ENCODE peak calls at places on chromosomes 7 and 10, in five cellular contexts. R is GM23338, V is esophagus squamous epithelium, I is fibroblast of lung, Z is astrocyte of the spinal cord. M is an unnamed sample.

GRCh38 chr7:1942704-1943294 is 272.7 kb downstream of the ELFN1 start:
- DNase-seq in R (no peak), V (no peak), I (no peak), Z (no peak), M (no peak)

GRCh38 chr10:118033905-118034304 is 12.8 kb downstream of the RAB11FIP2 start:
- DNase-seq in R (no peak), V (no peak), I (peak), Z (no peak), M (no peak)

GRCh38 chr10:99172130-99172738 is 63.4 kb downstream of the HPSE2 start:
- DNase-seq in R (peak), V (no peak), I (peak), Z (peak), M (peak)

GRCh38 chr7:158266426-158266816 is 321.2 kb downstream of the PTPRN2 start:
- DNase-seq in R (no peak), V (no peak), I (no peak), Z (no peak), M (no peak)

GRCh38 chr7:82428186-82428961 is 15.2 kb downstream of the CACNA2D1 start:
- DNase-seq in R (no peak), V (no peak), I (peak), Z (peak), M (peak)

GRCh38 chr10:122561212-122561611 is 658 bp downstream of the DMBT1 start:
- DNase-seq in R (no peak), V (no peak), I (no peak), Z (no peak), M (no peak)

GRCh38 chr10:12782537-12782936 is 219.0 kb downstream of the CCDC3 start:
- DNase-seq in R (peak), V (no peak), I (peak), Z (no peak), M (no peak)

GRCh38 chr10:77421576-77421975 is 216.0 kb downstream of the KCNMA1 start:
- DNase-seq in R (no peak), V (no peak), I (no peak), Z (no peak), M (no peak)

GRCh38 chr7:100942038-100942774 is 7.1 kb upstream of the MUC3A start:
- DNase-seq in R (no peak), V (no peak), I (peak), Z (no peak), M (no peak)

GRCh38 chr10:126242352-126243260 is 145.7 kb downstream of the ADAM12 start:
- DNase-seq in R (no peak), V (no peak), I (peak), Z (peak), M (no peak)

GRCh38 chr7:6691609-6692106 is 15.1 kb downstream of the ZNF12 start:
- DNase-seq in R (peak), V (no peak), I (peak), Z (peak), M (no peak)

GRCh38 chr7:65239707-65240352 is 133.8 kb upstream of the ZNF92 start:
- DNase-seq in R (peak), V (no peak), I (peak), Z (peak), M (no peak)

GRCh38 chr10:131694168-131694962 is 206.4 kb upstream of the PPP2R2D start:
- DNase-seq in R (no peak), V (no peak), I (no peak), Z (no peak), M (no peak)

DNA sequence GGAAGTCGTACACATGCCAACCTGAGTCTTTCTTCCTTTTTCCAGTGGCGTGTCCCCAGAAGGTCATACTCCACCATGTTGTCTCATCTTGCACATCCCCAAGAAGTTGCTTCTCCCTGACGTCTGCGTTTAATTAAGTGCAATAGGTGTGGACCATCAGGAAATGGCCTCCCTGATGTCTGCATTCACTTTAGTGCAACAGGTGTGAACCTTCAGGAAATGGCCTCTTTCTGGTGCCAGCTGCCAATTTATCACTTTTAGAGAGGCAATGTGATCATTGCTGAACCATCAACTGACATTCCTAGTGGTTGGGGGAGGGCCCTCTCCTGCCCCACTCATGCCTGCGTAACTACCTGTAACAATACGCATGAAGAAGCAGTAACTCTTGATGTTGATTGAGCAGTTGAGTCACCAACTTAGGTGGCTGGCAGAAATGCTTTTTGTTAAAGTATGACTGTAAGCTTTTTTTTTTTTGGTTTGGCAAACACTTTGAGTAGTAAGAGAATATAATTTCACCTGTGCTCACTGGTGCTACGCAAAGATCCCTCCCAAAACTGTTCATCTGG is 25.8 kb downstream of the SCIN start:
- DNase-seq in R (no peak), V (no peak), I (no peak), Z (no peak), M (no peak)
- TF ChIP-seq CTCF in R (no peak), V (no peak), I (no peak), Z (no peak), M (no peak)

GRCh38 chr10:59649606-59650346 is 59.9 kb downstream of the SLC16A9 start:
- DNase-seq in R (no peak), V (no peak), I (no peak), Z (no peak), M (no peak)

GRCh38 chr10:59651902-59652301 is 57.7 kb downstream of the SLC16A9 start:
- DNase-seq in R (no peak), V (no peak), I (no peak), Z (no peak), M (no peak)

GRCh38 chr10:59654007-59654406 is 55.6 kb downstream of the SLC16A9 start:
- DNase-seq in R (no peak), V (no peak), I (no peak), Z (no peak), M (peak)

GRCh38 chr10:59644841-59645240 is 64.8 kb downstream of the SLC16A9 start:
- DNase-seq in R (no peak), V (no peak), I (no peak), Z (no peak), M (no peak)

GRCh38 chr10:59648711-59649201 is 60.9 kb downstream of the SLC16A9 start:
- DNase-seq in R (peak), V (no peak), I (no peak), Z (peak), M (peak)
- H3K4me3 ChIP-seq in R (no peak), V (no peak), I (no peak), Z (no peak), M (no peak)

DNA sequence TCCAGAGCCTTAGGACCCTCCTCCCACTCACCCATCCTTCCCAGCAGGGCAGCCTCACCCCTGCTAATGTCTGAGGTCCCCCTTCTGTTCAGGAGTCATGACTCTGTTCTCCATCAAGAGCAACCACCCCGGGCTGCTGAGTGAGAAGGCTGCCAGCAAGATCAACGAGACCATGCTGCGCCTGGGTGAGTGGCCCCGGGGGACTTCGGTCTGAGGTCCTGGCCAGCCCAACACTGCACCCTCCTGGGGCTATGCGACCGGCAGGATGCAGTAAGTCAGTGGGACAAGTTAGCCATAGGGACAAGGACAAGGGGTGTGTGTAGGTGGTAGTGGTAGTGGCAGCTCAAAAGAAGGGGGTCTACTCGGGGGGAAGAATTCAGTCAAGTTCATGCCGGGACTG is 16.2 kb upstream of the AHCYL2 start:
- DNase-seq in R (no peak), V (no peak), I (no peak), Z (no peak), M (no peak)
- TF ChIP-seq CTCF in R (no peak), V (no peak), I (no peak), Z (no peak), M (no peak)

GRCh38 chr10:14667270-14667669 is 107.4 kb downstream of the FAM107B start:
- DNase-seq in R (no peak), V (no peak), I (no peak), Z (no peak), M (no peak)
- H3K4me3 ChIP-seq in R (no peak), V (no peak), I (no peak), Z (no peak), M (no peak)

DNA sequence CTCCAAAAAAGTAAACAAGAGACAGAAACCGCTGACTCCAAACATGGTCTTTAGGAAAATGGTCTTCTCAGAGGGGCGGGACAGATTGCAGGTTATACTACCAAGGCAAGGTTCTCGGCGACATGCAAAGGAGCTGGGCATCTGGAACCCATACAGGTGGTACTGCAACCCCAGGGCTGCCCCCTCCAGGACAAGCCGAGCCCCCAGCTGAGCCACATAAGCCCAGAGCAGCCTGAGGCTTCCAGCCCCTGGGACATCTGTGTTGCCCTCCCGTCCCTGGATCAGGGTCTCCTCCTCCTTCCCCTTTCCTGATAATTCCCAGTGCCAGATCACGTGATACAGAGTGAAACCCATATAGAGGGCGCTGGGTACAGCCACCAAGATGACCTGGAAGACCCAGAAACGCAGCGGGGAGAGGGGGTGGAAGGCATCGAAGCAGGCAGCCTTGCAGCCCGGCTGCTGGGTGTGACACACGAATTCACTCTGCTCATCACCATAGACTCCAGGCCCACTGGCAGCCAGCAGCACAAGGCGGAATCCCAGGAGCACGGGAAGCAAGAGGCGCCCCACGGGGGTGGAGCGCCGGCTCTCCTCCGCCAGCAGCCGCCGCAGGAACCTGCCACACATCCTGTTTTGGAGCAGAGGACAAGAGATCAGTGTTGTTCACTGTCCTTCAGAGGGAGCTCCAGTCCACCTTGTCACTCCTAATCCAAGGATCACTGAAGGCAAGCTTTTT is at the start of gene GJC3:
- DNase-seq in R (peak), V (no peak), I (peak), Z (peak), M (no peak)
- TF ChIP-seq CTCF in R (peak), V (peak), I (peak), Z (peak), M (peak)

GRCh38 chr10:91464500-91464899 is 54.4 kb downstream of the HECTD2 start:
- DNase-seq in R (no peak), V (no peak), I (no peak), Z (no peak), M (no peak)
- H3K4me3 ChIP-seq in R (no peak), V (no peak), I (no peak), Z (no peak), M (no peak)

GRCh38 chr10:53839437-53840039 is 961.5 kb downstream of the PCDH15 start:
- DNase-seq in R (peak), V (no peak), I (peak), Z (peak), M (peak)
- TF ChIP-seq CTCF in R (peak), V (no peak), I (peak), Z (peak), M (no peak)

DNA sequence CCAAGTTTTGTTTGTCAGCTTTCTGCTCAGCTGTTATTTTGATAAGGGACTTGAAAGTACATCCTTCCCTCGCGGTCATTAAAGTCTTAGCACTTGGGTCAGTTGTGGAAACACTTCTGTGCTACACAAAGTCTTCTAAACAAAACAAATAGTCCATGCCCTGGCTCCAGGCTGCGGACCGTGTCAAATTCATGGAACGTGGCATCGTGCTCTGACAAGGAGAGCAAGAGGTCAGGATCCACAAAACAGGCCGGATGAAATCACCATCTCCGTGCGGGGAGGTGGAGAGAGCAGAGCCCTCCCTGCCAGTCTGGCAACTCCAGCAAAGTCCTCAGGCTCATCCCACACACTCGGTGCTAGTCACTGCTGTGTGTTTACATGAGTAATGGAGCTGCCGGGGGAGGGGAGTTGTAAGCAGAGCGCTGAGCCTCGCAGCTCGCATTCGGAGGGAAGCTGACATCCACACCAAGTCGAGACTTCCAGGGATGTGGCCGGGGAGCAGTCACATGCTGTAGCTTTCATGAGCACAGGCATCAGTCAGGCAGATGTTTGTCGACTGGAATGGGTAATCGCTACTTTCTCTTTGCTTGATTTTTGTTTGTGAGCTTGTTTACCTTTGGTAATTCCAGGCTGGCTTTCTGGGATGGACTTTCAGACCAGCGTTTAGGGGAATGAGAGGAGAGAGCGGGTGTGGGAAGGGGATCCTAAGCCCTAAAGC is 147.6 kb downstream of the ARID5B start:
- DNase-seq in R (peak), V (peak), I (peak), Z (peak), M (peak)
- H3K4me3 ChIP-seq in R (peak), V (peak), I (peak), Z (peak), M (peak)

M was measured in astrocyte of the cerebellum.